ENCODE peak calls at places on chromosomes 16 and 17, in four cellular contexts. B is GM12878, K is K562, J is HepG2. P is an unnamed sample.

GRCh38 chr16:912684-913613 is 57.8 kb downstream of the LMF1 start:
- DNase-seq in B (no peak), J (peak), K (no peak), P (no peak)

GRCh38 chr17:68456529-68457167 is 648 bp downstream of the WIPI1 start:
- DNase-seq in K (no peak), B (no peak), J (peak), P (peak)

GRCh38 chr17:50722746-50723145 is 3.3 kb downstream of the LUC7L3 start:
- DNase-seq in B (no peak), J (no peak), K (no peak), P (no peak)

GRCh38 chr17:42639484-42640474 is 19.3 kb upstream of the TUBG2 start:
- DNase-seq in B (no peak), K (peak), J (no peak), P (no peak)

GRCh38 chr17:42325026-42325425 is 36.7 kb downstream of the STAT5A start:
- DNase-seq in B (no peak), K (no peak), J (no peak), P (peak)

GRCh38 chr16:82197540-82198240 is 27.7 kb upstream of the MPHOSPH6 start:
- DNase-seq in J (no peak), K (no peak), B (no peak), P (no peak)

GRCh38 chr16:1708083-1708767 is 2.2 kb downstream of the MAPK8IP3 start:
- DNase-seq in B (no peak), K (peak), J (no peak), P (no peak)

GRCh38 chr17:9434502-9435113 is 141.0 kb downstream of the STX8 start:
- DNase-seq in J (no peak), B (no peak), K (no peak), P (no peak)

GRCh38 chr16:56388209-56388608 is 37.1 kb downstream of the AMFR start:
- DNase-seq in B (no peak), K (no peak), J (no peak), P (no peak)

GRCh38 chr17:78535285-78536197 is 41.7 kb downstream of the DNAH17 start:
- DNase-seq in J (no peak), K (no peak), B (no peak), P (no peak)
- TF ChIP-seq CHD4 in J (no peak), K (no peak), B (no peak), P (no peak)

DNA sequence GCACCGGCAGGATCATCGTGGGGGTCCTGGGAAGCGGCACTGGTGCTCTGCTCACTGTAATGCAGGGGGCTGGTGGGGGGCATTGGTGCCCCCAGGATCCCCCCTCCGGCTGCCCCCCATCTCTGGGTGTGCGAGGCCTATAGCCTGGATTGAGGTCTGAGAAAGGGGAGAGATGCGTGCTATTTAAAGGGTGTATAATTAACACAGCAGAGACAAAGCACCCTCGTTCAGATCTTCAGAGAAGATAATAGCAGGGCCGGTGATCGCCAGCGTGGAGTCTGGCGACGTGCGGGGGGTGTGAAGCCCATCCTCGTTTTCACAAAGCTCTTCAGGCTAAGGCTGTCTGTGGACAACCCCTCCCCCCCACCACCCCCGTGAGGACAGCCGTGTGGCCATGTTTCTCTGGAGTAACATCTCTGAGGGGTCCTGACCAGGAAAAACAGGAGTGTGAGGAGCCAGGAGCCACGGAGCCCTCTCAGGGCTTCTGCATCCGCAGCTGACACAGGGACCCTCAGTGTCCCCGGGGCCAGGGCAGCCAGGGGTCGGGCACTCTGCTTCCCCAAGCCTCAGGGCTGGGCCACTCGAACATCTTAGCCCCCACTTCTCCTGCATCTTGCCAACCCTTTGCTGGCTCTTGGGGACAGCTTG is 58.7 kb downstream of the BAIAP2 start:
- DNase-seq in J (no peak), K (no peak), B (no peak), P (no peak)
- TF ChIP-seq CHD4 in J (no peak), K (no peak), B (no peak), P (no peak)

DNA sequence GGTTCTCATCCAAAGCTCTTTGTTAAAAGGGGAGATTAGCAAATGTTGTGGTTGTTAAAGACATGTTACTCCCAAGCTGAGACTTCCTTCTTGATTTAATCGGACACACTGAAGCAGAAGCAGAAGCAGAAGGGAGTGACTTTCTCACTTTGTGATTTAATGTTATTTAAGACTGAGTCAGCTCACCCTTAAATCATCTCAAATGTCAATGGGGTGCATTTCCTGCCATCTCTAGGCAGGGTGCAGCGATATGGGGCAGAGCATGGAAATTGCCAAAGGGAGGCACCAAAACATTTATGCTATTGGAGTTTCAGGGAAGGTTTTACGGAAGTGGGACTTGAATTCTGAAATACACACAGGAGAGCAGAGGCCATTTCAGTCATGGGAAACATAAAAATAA is 283.6 kb downstream of the ABCC12 start:
- DNase-seq in B (no peak), K (no peak), J (no peak), P (no peak)
- TF ChIP-seq CHD4 in B (no peak), K (no peak), J (no peak), P (no peak)

DNA sequence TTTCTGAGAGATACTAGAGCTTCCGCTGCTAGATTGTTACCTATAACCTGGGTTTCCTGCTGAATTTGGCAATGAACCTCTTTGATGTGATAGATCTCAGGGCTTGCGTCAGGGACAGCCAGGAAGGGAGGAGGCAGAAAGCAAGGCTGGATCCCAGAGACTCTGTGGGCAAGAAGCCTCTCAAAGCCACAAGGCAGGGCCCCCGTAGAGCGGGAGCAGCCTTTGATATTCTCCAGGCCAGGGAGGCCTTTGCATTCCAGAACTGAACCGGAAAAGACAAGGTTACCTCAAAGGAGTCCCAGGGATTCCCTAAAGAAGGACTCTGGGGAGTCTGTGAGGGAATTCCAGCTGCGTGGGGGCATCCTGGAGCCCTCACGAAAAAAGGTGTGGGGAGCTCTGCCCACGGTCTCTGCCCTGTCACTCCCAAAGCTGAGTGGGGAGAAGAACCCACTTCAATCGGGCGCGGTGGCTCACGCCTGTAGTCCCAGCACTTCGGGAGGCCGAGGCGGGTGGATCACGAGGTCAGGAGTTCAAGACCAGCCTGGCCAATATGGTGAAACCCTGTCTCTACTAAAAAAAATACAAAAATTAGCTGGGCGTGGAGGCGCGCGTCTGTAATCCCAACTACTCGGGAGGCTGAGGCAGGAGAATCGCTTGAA is 14.3 kb upstream of the SCIMP start:
- DNase-seq in B (no peak), J (no peak), K (no peak), P (no peak)
- TF ChIP-seq CHD4 in B (no peak), J (no peak), K (no peak), P (no peak)

GRCh38 chr17:17493986-17494466 is 2.2 kb downstream of the RASD1 start:
- DNase-seq in K (no peak), J (no peak), B (no peak), P (no peak)

GRCh38 chr17:17493249-17493985 is 2.8 kb downstream of the RASD1 start:
- DNase-seq in K (no peak), J (no peak), B (no peak), P (no peak)

GRCh38 chr17:17492085-17492484 is 4.1 kb downstream of the RASD1 start:
- DNase-seq in J (no peak), K (no peak), B (no peak), P (no peak)

GRCh38 chr17:17491546-17491988 is 4.6 kb downstream of the RASD1 start:
- DNase-seq in K (no peak), J (no peak), B (no peak), P (no peak)

GRCh38 chr17:17492562-17492961 is 3.6 kb downstream of the RASD1 start:
- DNase-seq in B (no peak), K (no peak), J (no peak), P (no peak)
- TF ChIP-seq CHD4 in B (no peak), K (no peak), J (no peak), P (no peak)

DNA sequence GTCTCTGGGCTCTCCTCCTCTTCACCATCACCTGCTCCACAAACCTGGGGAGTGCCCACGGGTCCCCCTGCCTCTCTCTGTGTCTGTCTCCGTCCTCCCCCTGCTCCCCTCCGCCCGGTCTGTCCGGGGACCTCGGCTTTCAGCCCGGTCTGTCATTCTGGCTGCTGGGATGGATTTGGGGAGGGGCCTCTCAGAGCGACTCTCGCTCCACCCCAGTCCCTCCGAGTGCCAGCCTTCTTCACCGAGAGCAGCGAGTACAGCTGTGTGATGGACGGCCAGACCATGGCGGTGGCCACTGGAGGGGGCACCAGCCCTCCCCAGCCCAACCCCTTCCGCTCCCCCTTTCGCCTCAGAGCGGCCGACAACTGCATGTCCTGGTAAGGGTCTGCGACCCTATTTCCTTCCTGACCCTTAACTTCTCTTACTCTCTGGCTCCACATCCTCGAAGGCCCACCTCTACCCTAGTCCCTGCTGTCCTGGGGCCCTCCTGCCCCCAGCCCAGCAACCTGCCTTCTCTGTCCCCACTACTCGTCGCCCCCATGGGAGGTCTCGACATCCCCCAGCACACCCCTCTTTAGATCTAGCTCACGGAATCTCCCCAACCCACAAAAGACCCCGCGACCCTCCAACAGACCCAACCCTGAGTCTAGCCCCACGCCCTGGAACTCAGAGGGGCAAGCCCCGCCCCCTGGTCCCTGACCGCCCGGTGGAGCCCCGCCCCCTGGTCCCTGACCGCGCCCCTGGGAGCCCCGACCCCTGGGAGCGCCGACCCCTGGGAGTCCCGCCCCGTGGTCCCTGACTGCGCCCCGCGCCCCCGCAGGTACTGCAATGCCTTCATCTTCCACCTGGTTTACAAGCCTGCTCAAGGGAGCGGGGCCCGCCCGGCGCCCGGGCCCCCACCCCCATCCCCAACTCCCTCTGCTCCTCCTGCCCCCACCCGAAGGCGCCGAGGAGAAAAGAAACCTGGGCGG is 5.6 kb upstream of the CXCL16 start:
- DNase-seq in K (peak), B (no peak), J (no peak), P (no peak)
- TF ChIP-seq CHD4 in K (no peak), B (no peak), J (no peak), P (no peak)

DNA sequence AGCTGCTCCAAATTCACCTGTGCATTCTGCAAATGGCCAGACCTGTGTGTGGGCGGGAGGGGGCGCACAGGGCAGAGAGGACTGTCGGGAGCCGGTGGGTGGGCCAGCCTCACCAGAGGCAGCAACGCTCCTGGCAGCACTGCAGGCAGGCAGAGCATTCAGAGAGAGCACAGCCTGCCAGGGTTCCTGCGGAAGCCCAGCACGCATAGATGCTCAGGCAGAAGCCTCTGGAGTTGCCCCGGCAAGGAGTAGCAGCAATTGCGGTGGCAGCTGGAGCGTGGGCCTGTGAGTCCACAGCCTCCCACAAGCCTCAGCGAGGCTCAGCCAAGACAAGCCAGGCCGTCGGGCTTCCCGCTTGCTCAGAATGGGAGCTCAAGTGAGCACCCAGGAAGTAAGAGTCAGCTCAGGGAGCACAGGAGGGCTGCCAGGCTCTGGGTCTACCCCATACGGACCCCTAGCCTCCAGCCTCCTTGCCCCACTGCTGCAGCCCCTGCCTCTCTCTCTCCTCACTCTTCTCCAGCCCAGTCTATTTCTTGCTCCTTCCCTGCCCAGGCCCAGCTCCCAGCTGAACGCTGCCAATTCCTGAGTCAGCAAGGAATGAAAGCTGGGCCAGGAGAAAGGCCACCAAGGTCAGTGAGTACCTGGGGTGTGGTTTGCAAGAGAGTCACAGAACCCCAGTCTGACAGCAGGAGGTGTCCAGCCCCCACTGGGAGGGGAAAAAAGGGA is 9.6 kb downstream of the EMC6 start:
- DNase-seq in K (no peak), J (peak), B (no peak), P (no peak)
- TF ChIP-seq CHD4 in K (no peak), J (no peak), B (no peak), P (no peak)

GRCh38 chr17:62617894-62618472 is 9.5 kb upstream of the MRC2 start:
- DNase-seq in J (peak), K (no peak), B (no peak), P (no peak)

GRCh38 chr17:62618647-62619412 is 8.6 kb upstream of the MRC2 start:
- DNase-seq in J (no peak), K (no peak), B (no peak), P (no peak)

GRCh38 chr17:62619413-62620155 is 7.9 kb upstream of the MRC2 start:
- DNase-seq in K (no peak), J (no peak), B (no peak), P (no peak)

GRCh38 chr17:62615503-62615902 is 12.0 kb upstream of the MRC2 start:
- DNase-seq in K (no peak), J (no peak), B (no peak), P (no peak)

DNA sequence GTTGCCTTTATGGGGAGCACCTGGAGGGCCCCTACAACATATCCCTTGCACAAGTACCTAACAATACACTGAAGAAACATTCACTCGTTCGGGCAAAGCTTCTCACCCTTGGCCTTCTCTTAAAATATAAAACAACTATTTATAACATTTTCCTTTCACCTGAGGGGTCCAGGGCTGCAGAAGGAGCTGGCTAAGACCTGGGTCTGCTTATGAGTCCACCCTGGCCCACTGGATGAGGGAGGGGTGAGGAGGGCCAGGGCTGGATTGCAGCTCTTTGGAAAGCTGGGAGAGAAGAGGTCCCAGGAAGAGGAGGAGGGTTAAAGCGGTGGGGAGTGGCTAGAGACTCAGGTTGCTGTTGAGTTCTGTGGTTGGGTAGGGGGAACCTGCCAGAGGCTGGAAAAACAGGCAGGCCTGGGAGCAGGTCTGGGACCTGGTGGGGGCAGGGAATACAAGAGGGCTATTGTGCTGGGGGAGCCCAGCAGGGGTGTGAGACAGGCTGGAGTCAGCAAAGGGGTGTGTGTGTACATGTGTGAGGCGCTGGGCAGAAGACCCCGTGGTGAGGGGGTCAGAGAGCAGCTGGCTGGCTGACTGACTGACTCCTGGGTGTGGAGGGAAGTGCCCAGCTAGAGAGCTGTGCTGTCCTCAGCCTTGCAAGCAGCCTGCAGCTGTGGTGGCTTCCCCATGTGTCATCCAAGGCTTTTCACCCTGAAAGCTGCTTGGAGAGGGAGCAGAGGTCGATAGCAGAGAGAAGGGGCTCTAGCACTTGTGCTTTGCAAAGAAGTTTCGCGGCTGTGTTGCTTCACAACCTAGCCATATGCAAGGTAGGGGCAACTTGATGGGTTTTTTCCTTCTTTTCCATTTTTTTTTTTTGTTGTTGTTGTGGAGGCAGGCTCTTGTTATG is 10.2 kb upstream of the MRC2 start:
- DNase-seq in K (no peak), J (peak), B (no peak), P (no peak)
- TF ChIP-seq CHD4 in K (no peak), J (peak), B (no peak), P (no peak)

DNA sequence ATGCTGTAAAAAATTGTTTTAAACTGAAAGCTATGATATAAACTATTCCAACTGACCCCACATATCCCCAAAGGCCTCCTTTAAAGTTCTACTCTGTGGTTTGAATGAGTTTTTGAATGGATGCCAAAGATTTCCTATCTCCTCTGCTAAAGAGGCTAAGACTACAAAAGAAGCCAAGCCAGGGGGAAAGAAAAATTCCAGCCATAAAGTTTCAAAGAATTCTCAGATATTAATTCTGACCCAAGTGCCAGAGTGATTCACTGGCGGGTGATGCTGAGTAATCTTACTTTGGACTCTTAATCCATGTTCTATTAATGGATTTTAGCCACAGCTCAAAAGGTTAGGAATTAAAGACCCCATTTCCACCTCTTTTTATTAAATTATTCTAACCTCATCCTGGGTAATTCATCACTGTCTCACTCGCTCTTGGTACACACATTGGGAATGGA is 60.7 kb downstream of the HS3ST3A1 start:
- DNase-seq in B (no peak), K (peak), J (no peak), P (peak)
- TF ChIP-seq CHD4 in B (no peak), K (no peak), J (no peak), P (no peak)